ENCODE peak calls at places on chromosome 13, in ten cellular contexts. G is esophagus muscularis mucosa, I is endothelial cell, W is NB4, O is HFF-Myc, L is AG04450, E is body of pancreas, F is uterus, U is fibroblast of lung, T is nephron progenitor cell. M is an unnamed sample.

GRCh38 chr13:19632915-19633339 is 532 bp upstream of the MPHOSPH8 start:
- DNase-seq in E (no peak), I (no peak), U (no peak), W (no peak), G (no peak), O (peak), L (no peak), F (no peak), T (no peak), M (no peak)

GRCh38 chr13:101512650-101513049 is 60.2 kb downstream of the ITGBL1 start:
- DNase-seq in E (no peak), T (no peak), O (no peak), W (no peak), F (no peak), I (no peak), L (no peak), U (no peak), G (no peak), M (no peak)

GRCh38 chr13:23007430-23007829 is 173.3 kb upstream of the SGCG start:
- DNase-seq in U (no peak), I (no peak), G (no peak), F (peak), L (no peak), O (no peak), T (peak), W (no peak), E (no peak), M (no peak)

GRCh38 chr13:70755411-70755810 is 647.2 kb upstream of the KLHL1 start:
- DNase-seq in F (no peak), L (no peak), W (no peak), I (no peak), G (no peak), E (no peak), O (no peak), T (no peak), U (no peak), M (no peak)

GRCh38 chr13:100175078-100175802 is 86.3 kb downstream of the PCCA start:
- DNase-seq in O (no peak), W (no peak), U (no peak), L (no peak), E (no peak), T (no peak), F (no peak), I (no peak), G (no peak), M (no peak)

GRCh38 chr13:33285420-33286124 is at the start of gene STARD13:
- DNase-seq in W (peak), F (peak), U (peak), E (peak), L (peak), T (peak), O (peak), G (peak), I (peak), M (peak)

GRCh38 chr13:99176309-99177276 is 24.1 kb upstream of the UBAC2 start:
- DNase-seq in I (peak), F (peak), L (no peak), U (peak), E (peak), T (peak), G (peak), O (no peak), W (peak), M (peak)

GRCh38 chr13:35472308-35473008 is 4.0 kb downstream of the MAB21L1 start:
- DNase-seq in G (no peak), T (no peak), I (peak), W (no peak), L (no peak), E (no peak), O (no peak), F (no peak), U (no peak), M (no peak)

GRCh38 chr13:59533561-59534337 is 630.0 kb downstream of the DIAPH3 start:
- DNase-seq in U (no peak), I (no peak), E (peak), G (no peak), W (no peak), L (no peak), O (no peak), T (no peak), F (no peak), M (no peak)

GRCh38 chr13:108780706-108781105 is 151.3 kb downstream of the MYO16 start:
- DNase-seq in G (no peak), L (no peak), W (no peak), I (no peak), E (no peak), U (no peak), F (no peak), T (no peak), O (no peak), M (no peak)

GRCh38 chr13:32362574-32362973 is 47.3 kb downstream of the BRCA2 start:
- DNase-seq in O (no peak), T (no peak), W (peak), E (no peak), F (no peak), L (no peak), G (no peak), I (no peak), U (no peak), M (no peak)

GRCh38 chr13:110237895-110238294 is 69.1 kb downstream of the COL4A1 start:
- DNase-seq in L (no peak), O (no peak), F (no peak), W (no peak), I (peak), U (no peak), G (no peak), T (no peak), E (no peak), M (no peak)

GRCh38 chr13:45768668-45769067 is 66.5 kb downstream of the CBY2 start:
- DNase-seq in G (no peak), T (no peak), W (peak), F (no peak), E (no peak), O (no peak), I (no peak), L (no peak), U (no peak), M (no peak)

GRCh38 chr13:50589651-50590054 is 253.8 kb downstream of the DLEU7 start:
- DNase-seq in F (no peak), I (no peak), O (peak), U (peak), G (no peak), W (peak), T (no peak), E (no peak), L (peak), M (no peak)

GRCh38 chr13:50452761-50453160 is 390.7 kb downstream of the DLEU7 start:
- DNase-seq in U (no peak), E (no peak), F (no peak), O (no peak), L (no peak), I (no peak), G (no peak), T (no peak), W (no peak), M (no peak)

GRCh38 chr13:98997738-98998641 is 20.1 kb upstream of the DOCK9 start:
- DNase-seq in E (no peak), T (no peak), W (no peak), L (no peak), I (no peak), U (no peak), F (no peak), O (peak), G (peak), M (no peak)

GRCh38 chr13:99871249-99871898 is 100.2 kb downstream of the ZIC5 start:
- DNase-seq in U (no peak), I (no peak), O (no peak), F (no peak), T (no peak), L (no peak), G (no peak), E (no peak), W (no peak), M (no peak)

GRCh38 chr13:102729560-102730275 is 34.9 kb upstream of the METTL21C start:
- DNase-seq in O (peak), I (no peak), W (no peak), L (no peak), U (peak), T (no peak), F (no peak), E (no peak), G (no peak), M (no peak)

GRCh38 chr13:44132710-44133109 is 240.9 kb upstream of the SERP2 start:
- DNase-seq in G (no peak), T (no peak), U (peak), W (peak), E (peak), F (no peak), O (no peak), L (no peak), I (no peak), M (no peak)

GRCh38 chr13:101325423-101325822 is 90.9 kb downstream of the NALCN start:
- DNase-seq in G (no peak), I (no peak), F (no peak), E (no peak), U (no peak), T (no peak), L (no peak), W (no peak), O (no peak), M (no peak)

GRCh38 chr13:37640499-37640898 is 41.9 kb upstream of the POSTN start:
- DNase-seq in F (no peak), O (peak), U (peak), E (peak), G (no peak), I (peak), L (peak), T (peak), W (peak), M (no peak)

GRCh38 chr13:33785384-33785783 is 32.6 kb upstream of the RFC3 start:
- DNase-seq in O (no peak), I (no peak), U (no peak), T (no peak), L (no peak), F (no peak), W (peak), G (no peak), E (peak), M (no peak)

GRCh38 chr13:99419591-99420243 is 81.6 kb upstream of the TM9SF2 start:
- DNase-seq in G (no peak), F (no peak), T (no peak), I (no peak), U (no peak), L (no peak), O (no peak), E (no peak), W (no peak), M (no peak)

GRCh38 chr13:64529874-64530485 is 2700.2 kb downstream of the PCDH9 start:
- DNase-seq in I (peak), L (no peak), W (peak), U (peak), F (no peak), T (peak), E (peak), G (no peak), O (no peak), M (no peak)

GRCh38 chr13:23588576-23589141 is 18.4 kb downstream of the TNFRSF19 start:
- DNase-seq in F (no peak), G (no peak), L (no peak), I (no peak), T (no peak), W (no peak), U (no peak), E (no peak), O (no peak), M (no peak)

GRCh38 chr13:93249259-93249917 is 22.8 kb downstream of the GPC6 start:
- DNase-seq in E (no peak), F (no peak), O (peak), L (peak), W (no peak), G (no peak), T (no peak), I (no peak), U (peak), M (no peak)

GRCh38 chr13:114021464-114022308 is 47.8 kb upstream of the C13orf46 start:
- DNase-seq in U (no peak), W (no peak), E (no peak), T (no peak), O (no peak), I (no peak), F (no peak), L (no peak), G (no peak), M (no peak)

GRCh38 chr13:112962396-112962795 is 6.6 kb upstream of the MCF2L start:
- DNase-seq in W (no peak), L (no peak), G (no peak), E (no peak), U (no peak), O (no peak), F (no peak), I (no peak), T (no peak), M (no peak)

GRCh38 chr13:79614519-79614918 is 133.6 kb downstream of the NDFIP2 start:
- DNase-seq in I (no peak), E (no peak), W (no peak), O (no peak), T (no peak), U (no peak), L (no peak), G (no peak), F (no peak), M (no peak)

GRCh38 chr13:24038405-24038804 is 122.1 kb upstream of the SPATA13 start:
- DNase-seq in W (peak), I (no peak), G (no peak), O (peak), T (no peak), U (peak), E (no peak), L (no peak), F (no peak), M (no peak)

GRCh38 chr13:79392882-79393563 is 13.0 kb downstream of the RBM26 start:
- DNase-seq in T (no peak), I (no peak), O (no peak), F (no peak), W (peak), L (no peak), E (no peak), U (peak), G (no peak), M (no peak)

GRCh38 chr13:110540871-110541525 is 20.5 kb downstream of the RAB20 start:
- DNase-seq in F (no peak), I (no peak), W (no peak), O (no peak), E (no peak), G (no peak), T (peak), L (no peak), U (no peak), M (no peak)

GRCh38 chr13:65456150-65456912 is 1773.8 kb downstream of the PCDH9 start:
- DNase-seq in T (no peak), W (no peak), U (no peak), G (no peak), L (no peak), F (no peak), E (no peak), O (no peak), I (no peak), M (no peak)

GRCh38 chr13:49217962-49218492 is 2.1 kb upstream of the MLNR start:
- DNase-seq in O (no peak), E (no peak), U (no peak), G (peak), F (no peak), T (no peak), W (no peak), I (no peak), L (no peak), M (no peak)

GRCh38 chr13:49213539-49213938 is 6.6 kb upstream of the MLNR start:
- DNase-seq in I (no peak), G (no peak), U (no peak), T (no peak), O (no peak), E (no peak), L (no peak), F (no peak), W (peak), M (no peak)

GRCh38 chr13:49216334-49216733 is 3.8 kb upstream of the MLNR start:
- DNase-seq in E (no peak), U (no peak), W (peak), L (no peak), T (no peak), G (no peak), I (no peak), O (no peak), F (no peak), M (no peak)

GRCh38 chr13:49213997-49214916 is 5.9 kb upstream of the MLNR start:
- DNase-seq in O (no peak), L (no peak), E (no peak), T (no peak), F (no peak), I (no peak), U (no peak), G (no peak), W (peak), M (no peak)

DNA sequence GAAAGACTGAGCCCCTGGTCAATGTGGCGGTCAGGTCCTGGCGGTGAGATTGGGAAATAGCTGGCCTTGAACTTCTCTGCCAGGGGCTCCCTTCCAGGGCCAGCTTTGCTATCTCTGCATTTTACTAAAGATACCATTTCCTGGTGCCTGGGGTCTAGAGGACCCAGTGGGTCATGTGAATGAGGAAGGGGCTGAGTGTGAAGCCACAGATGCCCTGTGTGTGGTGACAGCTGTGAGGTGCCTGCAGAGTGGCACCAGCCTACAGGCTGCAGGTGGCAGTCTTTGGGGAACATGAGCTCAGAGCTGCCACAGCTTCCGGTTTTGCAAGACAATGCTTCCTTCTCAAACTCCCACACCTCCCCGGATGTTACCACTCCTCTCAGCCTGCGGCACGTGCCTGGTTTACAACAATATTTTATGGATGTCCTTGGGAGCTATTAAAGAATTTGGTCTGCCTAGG is 5.2 kb upstream of the MLNR start:
- DNase-seq in W (peak), F (no peak), G (no peak), L (no peak), T (no peak), O (no peak), U (no peak), E (peak), I (no peak), M (no peak)
- TF ChIP-seq CTCF in W (no peak), F (no peak), G (no peak), L (no peak), T (no peak), O (no peak), U (no peak), E (peak), I (no peak), M (no peak)

GRCh38 chr13:85729296-85729695 is 69.9 kb downstream of the SLITRK6 start:
- DNase-seq in W (no peak), I (no peak), T (no peak), O (no peak), G (no peak), E (no peak), F (no peak), U (peak), L (peak), M (no peak)
- TF ChIP-seq CTCF in W (no peak), I (no peak), T (no peak), O (no peak), G (no peak), E (no peak), F (no peak), U (no peak), L (no peak), M (no peak)

DNA sequence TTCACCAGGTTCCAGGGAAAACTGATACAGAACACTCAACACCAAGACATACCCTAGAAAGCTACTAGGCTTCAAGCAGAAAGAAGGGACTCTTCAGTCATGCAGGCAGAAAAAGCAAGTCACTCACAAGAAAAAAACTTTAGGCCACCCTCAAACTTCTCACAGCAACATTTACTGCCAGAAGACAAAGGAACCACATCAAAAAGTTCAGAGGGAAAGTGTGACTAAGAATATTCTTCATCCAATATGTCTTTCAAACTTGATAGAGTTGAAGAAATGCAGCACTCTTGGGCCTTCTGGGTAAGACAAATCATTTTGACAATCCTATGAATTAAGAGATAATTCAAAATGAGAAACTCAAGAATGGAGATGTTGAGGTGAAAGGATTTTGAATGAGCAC is 7.7 kb downstream of the DZIP1 start:
- DNase-seq in F (no peak), E (no peak), U (no peak), G (no peak), I (no peak), O (no peak), W (no peak), L (no peak), T (no peak), M (no peak)
- TF ChIP-seq CTCF in F (no peak), E (no peak), U (no peak), G (no peak), I (no peak), O (no peak), W (no peak), L (no peak), T (no peak), M (no peak)

DNA sequence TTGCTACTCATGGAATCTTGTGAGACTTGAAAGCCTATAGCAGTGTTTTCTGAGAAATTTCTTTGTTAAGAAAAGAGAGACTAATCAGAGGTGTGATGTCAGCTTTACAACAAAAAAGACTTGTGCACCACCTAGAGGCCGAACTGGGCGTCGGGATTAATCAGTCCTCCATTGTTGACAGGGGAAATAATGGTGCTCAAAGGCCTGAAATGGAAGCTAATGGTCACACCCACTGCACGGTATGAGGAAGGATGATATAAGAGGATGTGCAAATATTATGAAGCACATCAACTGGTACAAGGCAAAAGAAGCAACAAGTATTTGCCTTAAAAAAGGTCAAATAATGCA is 480.2 kb upstream of the MIR17HG start:
- DNase-seq in U (peak), L (peak), O (peak), T (peak), E (peak), F (peak), G (no peak), I (peak), W (peak), M (no peak)
- TF ChIP-seq CTCF in U (peak), L (peak), O (peak), T (peak), E (peak), F (no peak), G (peak), I (peak), W (peak), M (peak)

GRCh38 chr13:30105381-30105780 is 202.0 kb downstream of the KATNAL1 start:
- DNase-seq in E (peak), I (no peak), O (no peak), U (no peak), T (no peak), F (no peak), L (no peak), G (no peak), W (no peak), M (no peak)
- TF ChIP-seq CTCF in E (peak), I (no peak), O (no peak), U (no peak), T (no peak), F (peak), L (no peak), G (no peak), W (no peak), M (no peak)